ENCODE peak calls at places on chromosomes 6 and 20, in seven cellular contexts. One of them, this sample, is unnamed.

GRCh38 chr6:43183441-43183840 is 1.4 kb downstream of the CUL9 start:
- DNase-seq in adrenal gland: no peak
- DNase-seq in breast epithelium: no peak
- DNase-seq in trophoblast cell: no peak
- DNase-seq in hepatocyte: no peak
- DNase-seq in CD8-positive, alpha-beta T cell: no peak
- DNase-seq in stomach: no peak
- DNase-seq in this sample: no peak

GRCh38 chr6:41408576-41408975 is 73.2 kb downstream of the NCR2 start:
- DNase-seq in breast epithelium: no peak
- DNase-seq in stomach: no peak
- DNase-seq in trophoblast cell: no peak
- DNase-seq in adrenal gland: no peak
- DNase-seq in hepatocyte: no peak
- DNase-seq in CD8-positive, alpha-beta T cell: no peak
- DNase-seq in this sample: no peak

GRCh38 chr6:33323623-33323948 is 6.0 kb upstream of the ZBTB22 start:
- DNase-seq in trophoblast cell: no peak
- DNase-seq in breast epithelium: no peak
- DNase-seq in CD8-positive, alpha-beta T cell: peak
- DNase-seq in stomach: no peak
- DNase-seq in adrenal gland: no peak
- DNase-seq in hepatocyte: no peak
- DNase-seq in this sample: no peak

GRCh38 chr20:57902478-57902877 is 192.7 kb upstream of the PMEPA1 start:
- DNase-seq in stomach: no peak
- DNase-seq in hepatocyte: no peak
- DNase-seq in adrenal gland: no peak
- DNase-seq in breast epithelium: no peak
- DNase-seq in trophoblast cell: no peak
- DNase-seq in CD8-positive, alpha-beta T cell: no peak
- DNase-seq in this sample: no peak

GRCh38 chr6:2841264-2842138 is at the start of gene SERPINB1:
- DNase-seq in breast epithelium: peak
- DNase-seq in adrenal gland: peak
- DNase-seq in hepatocyte: peak
- DNase-seq in trophoblast cell: peak
- DNase-seq in stomach: peak
- DNase-seq in CD8-positive, alpha-beta T cell: peak
- DNase-seq in this sample: peak

GRCh38 chr6:24497254-24497989 is 2.7 kb downstream of the ALDH5A1 start:
- DNase-seq in CD8-positive, alpha-beta T cell: no peak
- DNase-seq in trophoblast cell: no peak
- DNase-seq in breast epithelium: no peak
- DNase-seq in adrenal gland: no peak
- DNase-seq in hepatocyte: no peak
- DNase-seq in stomach: no peak
- DNase-seq in this sample: no peak

GRCh38 chr6:946546-946945 is 253.6 kb upstream of the EXOC2 start:
- DNase-seq in hepatocyte: no peak
- DNase-seq in stomach: no peak
- DNase-seq in trophoblast cell: no peak
- DNase-seq in breast epithelium: no peak
- DNase-seq in adrenal gland: no peak
- DNase-seq in CD8-positive, alpha-beta T cell: no peak
- DNase-seq in this sample: no peak

GRCh38 chr20:41446471-41446870 is 79.9 kb upstream of the EMILIN3 start:
- DNase-seq in stomach: no peak
- DNase-seq in adrenal gland: no peak
- DNase-seq in CD8-positive, alpha-beta T cell: no peak
- DNase-seq in breast epithelium: no peak
- DNase-seq in hepatocyte: no peak
- DNase-seq in trophoblast cell: no peak
- DNase-seq in this sample: no peak

GRCh38 chr6:29552512-29553051 is 7.0 kb downstream of the UBD start:
- DNase-seq in hepatocyte: peak
- DNase-seq in trophoblast cell: peak
- DNase-seq in breast epithelium: no peak
- DNase-seq in stomach: no peak
- DNase-seq in adrenal gland: no peak
- DNase-seq in CD8-positive, alpha-beta T cell: no peak
- DNase-seq in this sample: peak

GRCh38 chr6:145729887-145730286 is 5.4 kb downstream of the EPM2A start:
- DNase-seq in CD8-positive, alpha-beta T cell: no peak
- DNase-seq in adrenal gland: no peak
- DNase-seq in breast epithelium: no peak
- DNase-seq in trophoblast cell: no peak
- DNase-seq in hepatocyte: no peak
- DNase-seq in stomach: no peak
- DNase-seq in this sample: no peak

GRCh38 chr6:22784611-22785010 is 215.2 kb downstream of the HDGFL1 start:
- DNase-seq in CD8-positive, alpha-beta T cell: no peak
- DNase-seq in adrenal gland: no peak
- DNase-seq in hepatocyte: peak
- DNase-seq in breast epithelium: no peak
- DNase-seq in trophoblast cell: no peak
- DNase-seq in stomach: no peak
- DNase-seq in this sample: no peak

GRCh38 chr20:20134941-20135572 is 82.7 kb downstream of the CFAP61 start:
- DNase-seq in breast epithelium: no peak
- DNase-seq in adrenal gland: no peak
- DNase-seq in hepatocyte: no peak
- DNase-seq in stomach: no peak
- DNase-seq in trophoblast cell: no peak
- DNase-seq in CD8-positive, alpha-beta T cell: no peak
- DNase-seq in this sample: no peak

GRCh38 chr6:154258064-154258757 is 98.4 kb downstream of the IPCEF1 start:
- DNase-seq in CD8-positive, alpha-beta T cell: no peak
- DNase-seq in hepatocyte: no peak
- DNase-seq in stomach: no peak
- DNase-seq in trophoblast cell: peak
- DNase-seq in adrenal gland: peak
- DNase-seq in breast epithelium: no peak
- DNase-seq in this sample: no peak

GRCh38 chr6:20351529-20351928 is 50.1 kb upstream of the E2F3 start:
- DNase-seq in adrenal gland: no peak
- DNase-seq in hepatocyte: no peak
- DNase-seq in CD8-positive, alpha-beta T cell: no peak
- DNase-seq in breast epithelium: no peak
- DNase-seq in stomach: no peak
- DNase-seq in trophoblast cell: no peak
- DNase-seq in this sample: no peak
- H3K4me3 ChIP-seq in adrenal gland: no peak
- H3K4me3 ChIP-seq in hepatocyte: no peak
- H3K4me3 ChIP-seq in CD8-positive, alpha-beta T cell: no peak
- H3K4me3 ChIP-seq in breast epithelium: no peak
- H3K4me3 ChIP-seq in stomach: no peak
- H3K4me3 ChIP-seq in trophoblast cell: no peak
- H3K4me3 ChIP-seq in this sample: no peak

DNA sequence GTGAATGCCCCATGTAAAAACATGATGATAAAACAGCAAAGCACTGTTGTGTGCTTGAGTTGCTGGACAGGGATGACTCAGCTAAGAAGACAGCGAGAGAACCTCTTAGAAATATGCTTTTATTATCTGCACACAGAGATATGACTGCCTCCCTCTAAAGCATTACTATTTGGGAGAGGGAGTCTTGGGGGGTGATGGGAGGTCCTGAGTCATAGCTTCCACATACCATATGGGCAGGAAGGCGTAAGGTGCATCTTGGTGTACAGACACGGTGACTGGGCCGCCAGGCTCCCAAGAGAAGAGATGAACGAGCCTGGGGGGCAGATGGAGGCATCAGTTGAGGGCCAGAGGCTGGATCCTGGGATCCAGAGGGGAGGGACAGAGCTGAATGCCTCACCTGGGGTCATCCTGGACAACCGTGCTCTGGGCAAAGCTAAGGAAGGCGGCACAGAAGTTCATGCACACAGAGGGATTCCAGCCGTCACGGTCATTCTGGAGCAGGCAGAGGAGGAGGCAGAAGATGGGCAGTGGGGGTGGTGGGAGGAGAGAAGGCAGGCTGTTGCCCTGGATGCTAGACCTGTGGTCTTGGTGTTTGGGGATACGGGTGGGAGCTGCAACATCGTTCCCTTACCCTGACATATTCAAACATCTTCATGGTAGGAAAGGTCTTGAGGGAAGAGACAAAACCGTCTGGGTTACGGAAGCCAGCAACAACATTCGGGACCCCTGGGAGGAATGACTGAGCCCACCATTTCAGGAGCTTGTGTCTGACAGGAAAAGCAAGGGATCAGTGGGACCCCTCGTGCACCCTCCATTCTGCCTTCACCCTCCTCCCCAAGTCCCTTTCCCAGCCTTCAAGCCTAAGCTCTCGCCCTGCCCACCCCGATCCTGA is 2.0 kb downstream of the DXO start:
- DNase-seq in CD8-positive, alpha-beta T cell: no peak
- DNase-seq in breast epithelium: no peak
- DNase-seq in trophoblast cell: no peak
- DNase-seq in stomach: no peak
- DNase-seq in adrenal gland: no peak
- DNase-seq in hepatocyte: no peak
- DNase-seq in this sample: no peak
- H3K4me3 ChIP-seq in CD8-positive, alpha-beta T cell: no peak
- H3K4me3 ChIP-seq in breast epithelium: no peak
- H3K4me3 ChIP-seq in trophoblast cell: no peak
- H3K4me3 ChIP-seq in stomach: no peak
- H3K4me3 ChIP-seq in adrenal gland: no peak
- H3K4me3 ChIP-seq in hepatocyte: no peak
- H3K4me3 ChIP-seq in this sample: no peak

DNA sequence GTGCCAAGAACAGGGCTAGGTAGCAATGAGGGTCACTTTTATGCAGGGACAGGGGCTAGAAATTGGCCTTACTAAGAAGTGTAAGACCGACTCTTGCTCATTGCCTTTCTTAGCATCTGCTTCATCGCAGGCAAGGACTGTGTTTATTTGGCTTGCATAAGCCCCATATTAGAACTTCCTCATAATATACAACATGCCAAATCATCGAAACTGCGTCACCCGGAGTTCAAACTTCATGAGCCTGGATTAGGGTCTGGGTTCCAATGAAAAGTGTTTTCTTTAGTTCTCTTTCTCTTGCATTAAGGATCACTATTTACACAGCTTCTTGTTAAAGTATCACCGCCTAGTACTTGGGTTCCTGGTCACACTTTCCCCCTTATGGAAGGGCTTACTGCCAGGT is 957 bp upstream of the SMAP1 start:
- DNase-seq in hepatocyte: no peak
- DNase-seq in breast epithelium: no peak
- DNase-seq in CD8-positive, alpha-beta T cell: no peak
- DNase-seq in trophoblast cell: no peak
- DNase-seq in stomach: no peak
- DNase-seq in adrenal gland: peak
- DNase-seq in this sample: no peak
- H3K4me3 ChIP-seq in hepatocyte: no peak
- H3K4me3 ChIP-seq in breast epithelium: no peak
- H3K4me3 ChIP-seq in CD8-positive, alpha-beta T cell: peak
- H3K4me3 ChIP-seq in trophoblast cell: no peak
- H3K4me3 ChIP-seq in stomach: no peak
- H3K4me3 ChIP-seq in adrenal gland: no peak
- H3K4me3 ChIP-seq in this sample: no peak

GRCh38 chr6:129183681-129184216 is 300.8 kb downstream of the LAMA2 start:
- DNase-seq in breast epithelium: no peak
- DNase-seq in adrenal gland: no peak
- DNase-seq in stomach: no peak
- DNase-seq in trophoblast cell: no peak
- DNase-seq in CD8-positive, alpha-beta T cell: no peak
- DNase-seq in hepatocyte: peak
- DNase-seq in this sample: no peak

GRCh38 chr6:129184324-129184723 is 301.4 kb downstream of the LAMA2 start:
- DNase-seq in adrenal gland: no peak
- DNase-seq in hepatocyte: no peak
- DNase-seq in breast epithelium: no peak
- DNase-seq in CD8-positive, alpha-beta T cell: no peak
- DNase-seq in trophoblast cell: no peak
- DNase-seq in stomach: no peak
- DNase-seq in this sample: no peak

GRCh38 chr6:129186988-129187387 is 304.1 kb downstream of the LAMA2 start:
- DNase-seq in hepatocyte: no peak
- DNase-seq in breast epithelium: no peak
- DNase-seq in trophoblast cell: peak
- DNase-seq in adrenal gland: no peak
- DNase-seq in CD8-positive, alpha-beta T cell: no peak
- DNase-seq in stomach: no peak
- DNase-seq in this sample: no peak

GRCh38 chr6:129183039-129183438 is 300.1 kb downstream of the LAMA2 start:
- DNase-seq in CD8-positive, alpha-beta T cell: no peak
- DNase-seq in breast epithelium: no peak
- DNase-seq in stomach: no peak
- DNase-seq in trophoblast cell: no peak
- DNase-seq in hepatocyte: no peak
- DNase-seq in adrenal gland: no peak
- DNase-seq in this sample: no peak

DNA sequence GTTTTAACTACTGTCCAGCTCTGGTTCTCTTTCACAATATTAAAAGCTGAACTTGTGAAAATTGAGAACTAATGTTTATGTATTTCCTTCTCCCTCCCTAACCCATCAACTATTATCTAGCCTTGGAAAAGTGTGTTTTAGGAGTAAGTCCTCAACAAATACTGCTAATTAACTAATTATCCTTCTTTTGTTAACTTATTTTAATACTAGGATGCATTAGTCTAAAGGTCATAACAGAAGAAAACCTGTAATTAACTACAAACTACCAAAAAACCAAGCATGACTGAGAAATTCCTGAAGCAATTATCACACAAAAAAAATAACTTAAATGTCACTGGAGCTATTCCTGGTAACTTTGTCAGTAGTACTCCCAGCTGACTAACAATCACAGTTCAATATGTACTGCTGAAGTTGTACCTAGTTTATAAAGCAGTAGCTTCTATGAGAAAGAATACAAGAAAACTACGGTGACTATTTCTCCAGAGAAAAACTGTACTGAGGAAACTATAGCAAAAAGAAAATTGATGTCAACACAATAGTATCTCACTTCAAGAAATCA is 301.9 kb downstream of the LAMA2 start:
- DNase-seq in stomach: no peak
- DNase-seq in breast epithelium: no peak
- DNase-seq in trophoblast cell: no peak
- DNase-seq in CD8-positive, alpha-beta T cell: no peak
- DNase-seq in hepatocyte: no peak
- DNase-seq in adrenal gland: no peak
- DNase-seq in this sample: no peak
- H3K4me3 ChIP-seq in stomach: no peak
- H3K4me3 ChIP-seq in breast epithelium: no peak
- H3K4me3 ChIP-seq in trophoblast cell: no peak
- H3K4me3 ChIP-seq in CD8-positive, alpha-beta T cell: no peak
- H3K4me3 ChIP-seq in hepatocyte: no peak
- H3K4me3 ChIP-seq in adrenal gland: no peak
- H3K4me3 ChIP-seq in this sample: no peak

GRCh38 chr6:11380549-11380948 is 148.1 kb upstream of the NEDD9 start:
- DNase-seq in breast epithelium: no peak
- DNase-seq in hepatocyte: no peak
- DNase-seq in CD8-positive, alpha-beta T cell: no peak
- DNase-seq in trophoblast cell: no peak
- DNase-seq in stomach: no peak
- DNase-seq in adrenal gland: no peak
- DNase-seq in this sample: no peak
- H3K4me3 ChIP-seq in breast epithelium: no peak
- H3K4me3 ChIP-seq in hepatocyte: no peak
- H3K4me3 ChIP-seq in CD8-positive, alpha-beta T cell: no peak
- H3K4me3 ChIP-seq in trophoblast cell: no peak
- H3K4me3 ChIP-seq in stomach: no peak
- H3K4me3 ChIP-seq in adrenal gland: no peak
- H3K4me3 ChIP-seq in this sample: no peak